ENCODE peak calls at places on chromosomes 2 and 18, in nine cellular contexts. T is heart right ventricle, P is prostate gland, J is stomach, E is DND-41, H is HL-60, A is IMR-90, B is AG04449, Z is AG09309. F is an unnamed sample.

GRCh38 chr2:196376984-196377877 is 205.9 kb upstream of the STK17B start:
- DNase-seq in T (no peak), P (no peak), J (no peak), E (no peak), H (no peak), A (peak), B (peak), Z (peak), F (no peak)

GRCh38 chr2:213416832-213417231 is 132.6 kb downstream of the SPAG16 start:
- DNase-seq in T (no peak), P (no peak), J (no peak), E (no peak), H (no peak), A (no peak), B (no peak), Z (no peak), F (no peak)

GRCh38 chr18:53101719-53102118 is 761.7 kb downstream of the DCC start:
- DNase-seq in T (no peak), P (no peak), J (no peak), E (no peak), H (no peak), A (no peak), B (no peak), Z (no peak), F (no peak)

GRCh38 chr2:241842067-241842415 is 16.7 kb downstream of the PDCD1 start:
- DNase-seq in T (no peak), P (no peak), J (no peak), E (no peak), H (no peak), A (no peak), B (no peak), Z (no peak), F (no peak)

GRCh38 chr2:177721087-177721486 is 328.5 kb downstream of the AGPS start:
- DNase-seq in T (no peak), P (no peak), J (no peak), E (no peak), H (no peak), A (no peak), B (no peak), Z (no peak), F (no peak)

GRCh38 chr2:159164457-159164894 is 122.0 kb downstream of the WDSUB1 start:
- DNase-seq in T (no peak), P (no peak), J (no peak), E (peak), H (no peak), A (no peak), B (no peak), Z (no peak), F (no peak)

GRCh38 chr2:26000561-26001211 is 18.4 kb upstream of the KIF3C start:
- DNase-seq in T (no peak), P (no peak), J (peak), E (no peak), H (no peak), A (no peak), B (no peak), Z (no peak), F (no peak)

GRCh38 chr2:75007819-75008218 is 49.4 kb downstream of the POLE4 start:
- DNase-seq in T (no peak), P (no peak), J (no peak), E (no peak), H (no peak), A (no peak), B (no peak), Z (no peak), F (no peak)

GRCh38 chr2:74658516-74658915 is 4.5 kb downstream of the SEMA4F start:
- DNase-seq in T (no peak), P (no peak), J (no peak), E (no peak), H (no peak), A (peak), B (peak), Z (peak), F (peak)

GRCh38 chr2:69017876-69018275 is 4.9 kb downstream of the ANTXR1 start:
- DNase-seq in T (no peak), P (no peak), J (no peak), E (no peak), H (no peak), A (peak), B (no peak), Z (no peak), F (no peak)

GRCh38 chr2:174063492-174064092 is 98.4 kb upstream of the SP3 start:
- DNase-seq in T (no peak), P (no peak), J (no peak), E (no peak), H (no peak), A (no peak), B (no peak), Z (no peak), F (no peak)

GRCh38 chr18:79616651-79617518 is 62.7 kb upstream of the CTDP1 start:
- DNase-seq in T (no peak), P (no peak), J (no peak), E (no peak), H (no peak), A (peak), B (no peak), Z (no peak), F (no peak)

GRCh38 chr2:50901510-50901909 is 130.4 kb downstream of the NRXN1 start:
- DNase-seq in T (no peak), P (no peak), J (no peak), E (no peak), H (no peak), A (no peak), B (no peak), Z (no peak), F (no peak)

GRCh38 chr2:134460583-134460998 is 206.7 kb downstream of the MGAT5 start:
- DNase-seq in T (peak), P (peak), J (peak), E (peak), H (peak), A (peak), B (no peak), Z (no peak), F (peak)

GRCh38 chr2:38528008-38528442 is 74.7 kb downstream of the HNRNPLL start:
- DNase-seq in T (peak), P (no peak), J (no peak), E (no peak), H (no peak), A (peak), B (no peak), Z (no peak), F (no peak)
- TF ChIP-seq CTCF in T (no peak), P (peak), J (no peak), E (no peak), H (no peak), A (no peak), B (no peak), Z (no peak), F (no peak)

DNA sequence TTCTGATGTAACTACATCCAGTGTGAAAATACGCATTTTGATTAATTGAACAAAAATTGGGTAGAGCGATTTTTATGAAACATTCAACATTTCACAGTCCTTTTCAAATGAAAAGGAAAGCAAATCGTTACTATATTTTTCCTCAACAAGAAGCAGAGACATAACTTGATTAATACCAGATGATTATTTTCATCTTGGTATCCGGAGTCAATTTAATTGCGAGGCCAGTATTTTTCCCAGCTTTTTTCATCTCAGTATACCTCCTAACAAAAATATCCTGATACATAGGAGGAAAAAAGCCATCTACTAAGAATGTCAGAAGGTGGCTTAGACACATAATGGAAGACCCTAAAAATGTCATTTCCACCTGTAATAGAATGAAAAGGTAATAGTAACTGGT is 6.0 kb downstream of the PTGR3 start:
- DNase-seq in T (no peak), P (no peak), J (no peak), E (no peak), H (no peak), A (no peak), B (no peak), Z (no peak), F (no peak)
- H3K4me3 ChIP-seq in T (no peak), P (no peak), J (peak), E (no peak), H (no peak), A (no peak), B (no peak), Z (no peak), F (peak)

GRCh38 chr2:4039999-4040398 is 336.6 kb downstream of the DCDC2C start:
- DNase-seq in T (no peak), P (no peak), J (no peak), E (no peak), H (no peak), A (no peak), B (no peak), Z (no peak), F (no peak)
- TF ChIP-seq CTCF in T (no peak), P (no peak), J (no peak), E (no peak), H (no peak), A (no peak), B (no peak), Z (no peak), F (no peak)

GRCh38 chr18:59659486-59660187 is 37.6 kb downstream of the CCBE1 start:
- DNase-seq in T (no peak), P (no peak), J (no peak), E (no peak), H (no peak), A (peak), B (no peak), Z (no peak), F (no peak)

GRCh38 chr18:59663096-59663495 is 34.1 kb downstream of the CCBE1 start:
- DNase-seq in T (no peak), P (no peak), J (no peak), E (no peak), H (no peak), A (no peak), B (no peak), Z (no peak), F (no peak)

GRCh38 chr18:59660976-59661743 is 36.1 kb downstream of the CCBE1 start:
- DNase-seq in T (no peak), P (no peak), J (no peak), E (no peak), H (no peak), A (peak), B (peak), Z (peak), F (no peak)

GRCh38 chr18:59662008-59662701 is 35.1 kb downstream of the CCBE1 start:
- DNase-seq in T (no peak), P (no peak), J (no peak), E (no peak), H (no peak), A (peak), B (no peak), Z (no peak), F (no peak)

GRCh38 chr18:59660398-59660797 is 36.8 kb downstream of the CCBE1 start:
- DNase-seq in T (no peak), P (no peak), J (no peak), E (no peak), H (no peak), A (no peak), B (no peak), Z (no peak), F (no peak)
- H3K4me3 ChIP-seq in T (no peak), P (no peak), J (peak), E (no peak), H (no peak), A (no peak), B (no peak), Z (no peak), F (no peak)

GRCh38 chr2:19137433-19137832 is 221.0 kb downstream of the OSR1 start:
- DNase-seq in T (no peak), P (no peak), J (no peak), E (no peak), H (no peak), A (no peak), B (no peak), Z (no peak), F (no peak)

GRCh38 chr2:19141234-19142004 is 217.0 kb downstream of the OSR1 start:
- DNase-seq in T (no peak), P (no peak), J (no peak), E (no peak), H (no peak), A (peak), B (no peak), Z (no peak), F (no peak)

GRCh38 chr2:19138264-19138825 is 220.1 kb downstream of the OSR1 start:
- DNase-seq in T (no peak), P (no peak), J (no peak), E (no peak), H (no peak), A (no peak), B (no peak), Z (no peak), F (no peak)

GRCh38 chr2:19139386-19139785 is 219.0 kb downstream of the OSR1 start:
- DNase-seq in T (no peak), P (no peak), J (no peak), E (no peak), H (no peak), A (no peak), B (no peak), Z (no peak), F (no peak)

DNA sequence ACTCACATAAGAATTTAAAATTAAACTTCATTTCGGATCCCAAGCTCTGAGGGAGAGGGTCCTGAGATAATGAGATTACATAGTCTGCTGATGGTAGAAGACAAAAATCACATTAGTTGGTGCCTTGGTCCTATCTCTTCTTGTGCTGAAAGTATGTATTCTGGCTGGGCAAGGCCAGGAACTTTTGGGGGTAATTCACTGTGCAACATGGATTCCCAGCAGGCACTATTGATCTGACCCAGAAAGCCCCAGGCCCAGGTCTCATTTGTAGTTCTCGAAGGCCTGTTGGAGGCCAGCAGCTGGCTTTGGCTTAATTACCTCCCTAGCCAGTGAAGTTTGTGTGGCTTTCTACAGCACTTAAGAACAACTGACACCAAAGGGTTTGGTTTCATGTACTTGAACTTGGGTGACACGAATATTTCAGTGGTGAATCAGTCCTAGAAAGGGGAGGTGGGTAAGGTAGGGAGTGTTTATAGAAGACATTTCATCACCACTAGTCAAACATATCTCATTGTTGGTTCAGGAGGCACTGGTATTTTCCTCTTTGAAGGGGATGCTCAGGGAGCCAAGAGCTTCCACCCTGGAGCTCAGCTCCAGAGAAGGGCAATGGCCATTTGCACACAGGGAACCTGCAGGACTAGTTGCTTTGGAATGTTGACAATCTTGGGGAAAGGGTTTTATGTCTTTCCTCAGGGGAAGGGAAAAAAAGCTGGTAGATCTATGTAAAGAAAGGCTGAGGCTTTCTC is 217.8 kb downstream of the OSR1 start:
- DNase-seq in T (no peak), P (peak), J (no peak), E (no peak), H (no peak), A (peak), B (peak), Z (no peak), F (no peak)
- TF ChIP-seq CTCF in T (no peak), P (no peak), J (no peak), E (no peak), H (no peak), A (no peak), B (no peak), Z (no peak), F (no peak)

GRCh38 chr2:8984152-8984551 is 19.3 kb downstream of the MBOAT2 start:
- DNase-seq in T (no peak), P (no peak), J (no peak), E (no peak), H (no peak), A (no peak), B (no peak), Z (no peak), F (no peak)

GRCh38 chr2:8984855-8985254 is 18.6 kb downstream of the MBOAT2 start:
- DNase-seq in T (no peak), P (no peak), J (no peak), E (no peak), H (no peak), A (no peak), B (no peak), Z (no peak), F (no peak)

GRCh38 chr2:8986327-8986976 is 17.0 kb downstream of the MBOAT2 start:
- DNase-seq in T (no peak), P (no peak), J (no peak), E (peak), H (no peak), A (no peak), B (no peak), Z (no peak), F (no peak)

GRCh38 chr2:8987413-8987812 is 16.1 kb downstream of the MBOAT2 start:
- DNase-seq in T (no peak), P (no peak), J (no peak), E (no peak), H (no peak), A (peak), B (no peak), Z (no peak), F (no peak)

GRCh38 chr2:8985561-8986326 is 17.7 kb downstream of the MBOAT2 start:
- DNase-seq in T (no peak), P (no peak), J (no peak), E (no peak), H (no peak), A (peak), B (no peak), Z (no peak), F (no peak)
- H3K4me3 ChIP-seq in T (no peak), P (no peak), J (no peak), E (no peak), H (no peak), A (no peak), B (no peak), Z (no peak), F (no peak)

GRCh38 chr2:160407393-160408204 is 86.0 kb downstream of the RBMS1 start:
- DNase-seq in T (peak), P (peak), J (peak), E (peak), H (peak), A (peak), B (no peak), Z (no peak), F (no peak)
- TF ChIP-seq CTCF in T (peak), P (peak), J (no peak), E (peak), H (no peak), A (no peak), B (no peak), Z (no peak), F (no peak)

DNA sequence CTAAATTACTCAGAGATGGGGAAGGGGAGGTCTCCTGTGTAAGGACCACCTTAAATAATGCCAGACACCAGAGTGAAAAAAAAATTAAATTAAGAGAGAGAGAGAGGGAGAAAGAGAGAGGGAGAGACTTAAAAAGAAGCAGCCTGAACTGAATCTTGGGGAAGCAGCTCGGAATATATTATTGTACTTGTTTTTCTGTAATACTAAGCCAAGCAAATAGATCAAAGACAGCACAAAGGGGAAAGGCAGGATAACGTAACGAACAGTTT is 4.6 kb downstream of the ZEB2 start:
- DNase-seq in T (no peak), P (no peak), J (no peak), E (no peak), H (no peak), A (peak), B (no peak), Z (no peak), F (no peak)
- H3K4me3 ChIP-seq in T (peak), P (peak), J (peak), E (peak), H (peak), A (peak), B (peak), Z (peak), F (peak)

GRCh38 chr2:163888591-163888990 is 152.8 kb upstream of the FIGN start:
- DNase-seq in T (no peak), P (no peak), J (no peak), E (no peak), H (no peak), A (no peak), B (no peak), Z (no peak), F (no peak)

GRCh38 chr2:163884416-163884815 is 148.6 kb upstream of the FIGN start:
- DNase-seq in T (no peak), P (no peak), J (no peak), E (no peak), H (no peak), A (no peak), B (no peak), Z (no peak), F (no peak)

DNA sequence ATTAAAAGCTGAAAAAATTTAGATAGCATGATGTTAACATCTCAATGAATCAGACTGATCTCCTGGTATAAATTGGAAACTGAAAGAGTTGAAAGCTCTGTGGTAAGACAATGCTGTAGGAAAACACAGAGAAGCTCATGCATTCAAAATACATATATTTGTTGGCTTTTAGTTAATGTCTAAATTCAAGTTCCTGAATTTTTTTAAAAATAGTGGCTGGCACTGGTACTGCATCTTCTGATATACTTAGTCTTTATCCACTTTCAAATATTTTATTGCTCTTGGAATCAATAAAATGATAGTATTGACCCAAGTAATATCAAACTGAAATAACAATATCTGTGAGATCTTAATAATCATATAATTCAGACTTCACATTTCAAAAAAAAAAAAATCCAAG is 151.4 kb upstream of the FIGN start:
- DNase-seq in T (no peak), P (no peak), J (no peak), E (no peak), H (no peak), A (no peak), B (no peak), Z (no peak), F (no peak)
- TF ChIP-seq CTCF in T (peak), P (no peak), J (no peak), E (peak), H (no peak), A (peak), B (no peak), Z (peak), F (no peak)

GRCh38 chr18:5630766-5631413 is 87.1 kb upstream of the EPB41L3 start:
- DNase-seq in T (no peak), P (no peak), J (no peak), E (no peak), H (no peak), A (no peak), B (no peak), Z (no peak), F (peak)
- H3K4me3 ChIP-seq in T (peak), P (peak), J (peak), E (no peak), H (no peak), A (peak), B (no peak), Z (no peak), F (no peak)